ENCODE peak calls at places on chromosomes 13 and 19, in ten cellular contexts. One of them, this sample, is unnamed.

GRCh38 chr13:64061649-64062048 is 2646.0 kb upstream of the PCDH20 start:
- DNase-seq in T-helper 2 cell: no peak
- DNase-seq in hippocampal formation: no peak
- DNase-seq in stimulated activated CD4-positive, alpha-beta T cell treated with anti-CD3 and anti-CD28 coated beads, Interleukin-1b, Interleukin-23, amount 100 ng/mL, for 4 hours: no peak
- DNase-seq in brain microvascular endothelial cell: no peak
- DNase-seq in BE2C: no peak
- DNase-seq in C1 segment of cervical spinal cord: no peak
- DNase-seq in Karpas-422: no peak
- DNase-seq in right lobe of liver: no peak
- DNase-seq in CD4-positive, alpha-beta memory T cell: no peak
- DNase-seq in this sample: no peak

GRCh38 chr13:27006519-27007161 is 165.0 kb downstream of the USP12 start:
- DNase-seq in T-helper 2 cell: no peak
- DNase-seq in stimulated activated CD4-positive, alpha-beta T cell treated with anti-CD3 and anti-CD28 coated beads, Interleukin-1b, Interleukin-23, amount 100 ng/mL, for 4 hours: no peak
- DNase-seq in CD4-positive, alpha-beta memory T cell: no peak
- DNase-seq in Karpas-422: no peak
- DNase-seq in right lobe of liver: no peak
- DNase-seq in BE2C: peak; percentile 43
- DNase-seq in hippocampal formation: peak; percentile 26
- DNase-seq in brain microvascular endothelial cell: peak; percentile 12
- DNase-seq in C1 segment of cervical spinal cord: no peak
- DNase-seq in this sample: no peak

GRCh38 chr19:16203256-16204004 is 5.7 kb downstream of the AP1M1 start:
- DNase-seq in T-helper 2 cell: no peak
- DNase-seq in stimulated activated CD4-positive, alpha-beta T cell treated with anti-CD3 and anti-CD28 coated beads, Interleukin-1b, Interleukin-23, amount 100 ng/mL, for 4 hours: no peak
- DNase-seq in C1 segment of cervical spinal cord: no peak
- DNase-seq in Karpas-422: no peak
- DNase-seq in BE2C: no peak
- DNase-seq in brain microvascular endothelial cell: no peak
- DNase-seq in hippocampal formation: no peak
- DNase-seq in right lobe of liver: peak; percentile 40
- DNase-seq in CD4-positive, alpha-beta memory T cell: no peak
- DNase-seq in this sample: no peak

GRCh38 chr19:23286477-23286876 is 36.3 kb upstream of the ZNF724 start:
- DNase-seq in Karpas-422: peak; percentile 69
- DNase-seq in right lobe of liver: no peak
- DNase-seq in brain microvascular endothelial cell: no peak
- DNase-seq in hippocampal formation: no peak
- DNase-seq in CD4-positive, alpha-beta memory T cell: no peak
- DNase-seq in C1 segment of cervical spinal cord: no peak
- DNase-seq in T-helper 2 cell: no peak
- DNase-seq in BE2C: peak; percentile 25
- DNase-seq in stimulated activated CD4-positive, alpha-beta T cell treated with anti-CD3 and anti-CD28 coated beads, Interleukin-1b, Interleukin-23, amount 100 ng/mL, for 4 hours: no peak
- DNase-seq in this sample: no peak

GRCh38 chr19:35437152-35437951 is 10.7 kb upstream of the FFAR2 start:
- DNase-seq in Karpas-422: no peak
- DNase-seq in C1 segment of cervical spinal cord: no peak
- DNase-seq in BE2C: no peak
- DNase-seq in right lobe of liver: no peak
- DNase-seq in stimulated activated CD4-positive, alpha-beta T cell treated with anti-CD3 and anti-CD28 coated beads, Interleukin-1b, Interleukin-23, amount 100 ng/mL, for 4 hours: no peak
- DNase-seq in hippocampal formation: no peak
- DNase-seq in CD4-positive, alpha-beta memory T cell: no peak
- DNase-seq in brain microvascular endothelial cell: no peak
- DNase-seq in T-helper 2 cell: no peak
- DNase-seq in this sample: no peak

GRCh38 chr13:109326601-109327000 is 459.8 kb downstream of the IRS2 start:
- DNase-seq in BE2C: no peak
- DNase-seq in stimulated activated CD4-positive, alpha-beta T cell treated with anti-CD3 and anti-CD28 coated beads, Interleukin-1b, Interleukin-23, amount 100 ng/mL, for 4 hours: no peak
- DNase-seq in right lobe of liver: no peak
- DNase-seq in Karpas-422: no peak
- DNase-seq in T-helper 2 cell: no peak
- DNase-seq in CD4-positive, alpha-beta memory T cell: no peak
- DNase-seq in C1 segment of cervical spinal cord: no peak
- DNase-seq in hippocampal formation: no peak
- DNase-seq in brain microvascular endothelial cell: no peak
- DNase-seq in this sample: no peak

GRCh38 chr13:100594255-100594654 is 5.7 kb upstream of the GGACT start:
- DNase-seq in stimulated activated CD4-positive, alpha-beta T cell treated with anti-CD3 and anti-CD28 coated beads, Interleukin-1b, Interleukin-23, amount 100 ng/mL, for 4 hours: no peak
- DNase-seq in brain microvascular endothelial cell: no peak
- DNase-seq in hippocampal formation: no peak
- DNase-seq in BE2C: no peak
- DNase-seq in Karpas-422: no peak
- DNase-seq in C1 segment of cervical spinal cord: no peak
- DNase-seq in CD4-positive, alpha-beta memory T cell: no peak
- DNase-seq in T-helper 2 cell: no peak
- DNase-seq in right lobe of liver: no peak
- DNase-seq in this sample: no peak

GRCh38 chr13:44399045-44399444 is 25.4 kb downstream of the SERP2 start:
- DNase-seq in right lobe of liver: peak; percentile 28
- DNase-seq in hippocampal formation: no peak
- DNase-seq in T-helper 2 cell: no peak
- DNase-seq in brain microvascular endothelial cell: no peak
- DNase-seq in CD4-positive, alpha-beta memory T cell: no peak
- DNase-seq in C1 segment of cervical spinal cord: no peak
- DNase-seq in Karpas-422: no peak
- DNase-seq in BE2C: no peak
- DNase-seq in stimulated activated CD4-positive, alpha-beta T cell treated with anti-CD3 and anti-CD28 coated beads, Interleukin-1b, Interleukin-23, amount 100 ng/mL, for 4 hours: no peak
- DNase-seq in this sample: no peak

GRCh38 chr13:41905600-41906254 is 55.2 kb downstream of the VWA8 start:
- DNase-seq in right lobe of liver: no peak
- DNase-seq in CD4-positive, alpha-beta memory T cell: peak; percentile 46
- DNase-seq in brain microvascular endothelial cell: no peak
- DNase-seq in C1 segment of cervical spinal cord: no peak
- DNase-seq in stimulated activated CD4-positive, alpha-beta T cell treated with anti-CD3 and anti-CD28 coated beads, Interleukin-1b, Interleukin-23, amount 100 ng/mL, for 4 hours: no peak
- DNase-seq in T-helper 2 cell: no peak
- DNase-seq in hippocampal formation: no peak
- DNase-seq in Karpas-422: peak; percentile 81
- DNase-seq in BE2C: no peak
- DNase-seq in this sample: no peak

GRCh38 chr19:45455707-45456499 is 11.9 kb upstream of the FOSB start:
- DNase-seq in BE2C: peak; percentile 89
- DNase-seq in Karpas-422: no peak
- DNase-seq in C1 segment of cervical spinal cord: peak; percentile 14
- DNase-seq in CD4-positive, alpha-beta memory T cell: peak; percentile 61
- DNase-seq in hippocampal formation: no peak
- DNase-seq in right lobe of liver: peak; percentile 85
- DNase-seq in T-helper 2 cell: no peak
- DNase-seq in stimulated activated CD4-positive, alpha-beta T cell treated with anti-CD3 and anti-CD28 coated beads, Interleukin-1b, Interleukin-23, amount 100 ng/mL, for 4 hours: no peak
- DNase-seq in brain microvascular endothelial cell: peak; percentile 99
- DNase-seq in this sample: peak; percentile 96

GRCh38 chr13:48029859-48030258 is 7.7 kb upstream of the NUDT15 start:
- DNase-seq in T-helper 2 cell: no peak
- DNase-seq in Karpas-422: no peak
- DNase-seq in brain microvascular endothelial cell: no peak
- DNase-seq in CD4-positive, alpha-beta memory T cell: no peak
- DNase-seq in BE2C: no peak
- DNase-seq in right lobe of liver: no peak
- DNase-seq in stimulated activated CD4-positive, alpha-beta T cell treated with anti-CD3 and anti-CD28 coated beads, Interleukin-1b, Interleukin-23, amount 100 ng/mL, for 4 hours: no peak
- DNase-seq in C1 segment of cervical spinal cord: no peak
- DNase-seq in hippocampal formation: no peak
- DNase-seq in this sample: no peak

GRCh38 chr19:4108767-4109625 is 14.9 kb downstream of the MAP2K2 start:
- DNase-seq in CD4-positive, alpha-beta memory T cell: peak; percentile 80
- DNase-seq in stimulated activated CD4-positive, alpha-beta T cell treated with anti-CD3 and anti-CD28 coated beads, Interleukin-1b, Interleukin-23, amount 100 ng/mL, for 4 hours: peak; percentile 50
- DNase-seq in C1 segment of cervical spinal cord: no peak
- DNase-seq in hippocampal formation: no peak
- DNase-seq in right lobe of liver: no peak
- DNase-seq in brain microvascular endothelial cell: no peak
- DNase-seq in BE2C: no peak
- DNase-seq in Karpas-422: no peak
- DNase-seq in T-helper 2 cell: no peak
- DNase-seq in this sample: no peak

This sample was measured in epithelial cell of prostate.